ENCODE peak calls at places on chromosomes 1 and 21, in ten cellular contexts. Q, K, P, R, J, N, S, D, Y and M are unnamed samples.

GRCh38 chr1:38287036-38287435 is 240.4 kb upstream of the POU3F1 start:
- DNase-seq in D (no peak), S (no peak), K (no peak), R (no peak), N (no peak), Y (no peak), J (no peak), P (no peak), Q (no peak), M (no peak)

GRCh38 chr1:240122639-240123604 is 31.2 kb downstream of the FMN2 start:
- DNase-seq in K (peak), S (no peak), P (no peak), R (no peak), Q (no peak), N (peak), Y (no peak), D (no peak), J (no peak), M (no peak)

GRCh38 chr1:27934818-27935549 is at the start of gene SMPDL3B:
- DNase-seq in K (peak), Y (no peak), R (no peak), S (no peak), N (peak), J (no peak), P (no peak), D (no peak), Q (no peak), M (no peak)

GRCh38 chr1:165633624-165634023 is 2.6 kb downstream of the MGST3 start:
- DNase-seq in S (no peak), Q (no peak), Y (peak), K (no peak), N (no peak), R (no peak), J (no peak), D (no peak), P (peak), M (peak)

GRCh38 chr1:84724128-84724860 is 34.0 kb upstream of the SSX2IP start:
- DNase-seq in Q (peak), N (peak), D (no peak), K (peak), J (peak), S (no peak), P (no peak), R (no peak), Y (no peak), M (no peak)

GRCh38 chr21:23921670-23922418 is 1685.4 kb downstream of the MRPL39 start:
- DNase-seq in N (no peak), J (no peak), K (no peak), R (no peak), P (no peak), S (no peak), Q (no peak), D (no peak), Y (no peak), M (no peak)

GRCh38 chr1:168084396-168085231 is 52.1 kb downstream of the GPR161 start:
- DNase-seq in D (peak), Q (peak), R (peak), Y (peak), N (peak), P (no peak), K (peak), S (no peak), J (peak), M (no peak)

GRCh38 chr21:33241846-33242245 is 12.1 kb downstream of the IFNAR2 start:
- DNase-seq in P (no peak), R (no peak), Y (no peak), Q (no peak), K (no peak), S (no peak), J (no peak), N (no peak), D (no peak), M (no peak)

GRCh38 chr1:85278853-85279314 is 2.5 kb upstream of the BCL10 start:
- DNase-seq in N (no peak), P (peak), Y (peak), K (no peak), D (no peak), J (no peak), S (peak), Q (no peak), R (no peak), M (peak)

GRCh38 chr1:17877896-17878295 is 122.8 kb downstream of the ACTL8 start:
- DNase-seq in D (peak), N (no peak), K (peak), Y (peak), S (no peak), R (no peak), Q (no peak), P (no peak), J (no peak), M (no peak)

GRCh38 chr1:3727042-3727824 is 25.0 kb upstream of the CCDC27 start:
- DNase-seq in S (no peak), Y (peak), Q (no peak), R (no peak), J (peak), N (no peak), K (peak), D (no peak), P (no peak), M (no peak)

GRCh38 chr1:180156201-180156600 is 1.5 kb downstream of the QSOX1 start:
- DNase-seq in K (no peak), Q (no peak), N (no peak), D (no peak), S (no peak), Y (no peak), P (no peak), R (no peak), J (no peak), M (no peak)

GRCh38 chr1:180154003-180154324 is 705 bp upstream of the QSOX1 start:
- DNase-seq in Y (no peak), K (no peak), D (no peak), J (no peak), Q (no peak), R (no peak), N (no peak), S (no peak), P (no peak), M (no peak)

GRCh38 chr1:180155202-180155682 is 573 bp downstream of the QSOX1 start:
- DNase-seq in K (peak), N (no peak), Y (peak), S (no peak), R (no peak), D (no peak), Q (no peak), J (no peak), P (no peak), M (no peak)

GRCh38 chr1:180153032-180153431 is 1.6 kb upstream of the QSOX1 start:
- DNase-seq in J (no peak), P (no peak), D (no peak), R (no peak), N (no peak), Q (no peak), Y (no peak), S (no peak), K (no peak), M (no peak)

GRCh38 chr1:180154325-180155201 is at the start of gene QSOX1:
- DNase-seq in P (peak), R (peak), D (peak), J (peak), N (peak), Q (peak), S (peak), K (peak), Y (peak), M (peak)
- TF ChIP-seq CTCF in P (no peak), R (no peak), D (peak), J (no peak), N (peak), Q (no peak), S (no peak), K (peak), Y (no peak), M (peak)

DNA sequence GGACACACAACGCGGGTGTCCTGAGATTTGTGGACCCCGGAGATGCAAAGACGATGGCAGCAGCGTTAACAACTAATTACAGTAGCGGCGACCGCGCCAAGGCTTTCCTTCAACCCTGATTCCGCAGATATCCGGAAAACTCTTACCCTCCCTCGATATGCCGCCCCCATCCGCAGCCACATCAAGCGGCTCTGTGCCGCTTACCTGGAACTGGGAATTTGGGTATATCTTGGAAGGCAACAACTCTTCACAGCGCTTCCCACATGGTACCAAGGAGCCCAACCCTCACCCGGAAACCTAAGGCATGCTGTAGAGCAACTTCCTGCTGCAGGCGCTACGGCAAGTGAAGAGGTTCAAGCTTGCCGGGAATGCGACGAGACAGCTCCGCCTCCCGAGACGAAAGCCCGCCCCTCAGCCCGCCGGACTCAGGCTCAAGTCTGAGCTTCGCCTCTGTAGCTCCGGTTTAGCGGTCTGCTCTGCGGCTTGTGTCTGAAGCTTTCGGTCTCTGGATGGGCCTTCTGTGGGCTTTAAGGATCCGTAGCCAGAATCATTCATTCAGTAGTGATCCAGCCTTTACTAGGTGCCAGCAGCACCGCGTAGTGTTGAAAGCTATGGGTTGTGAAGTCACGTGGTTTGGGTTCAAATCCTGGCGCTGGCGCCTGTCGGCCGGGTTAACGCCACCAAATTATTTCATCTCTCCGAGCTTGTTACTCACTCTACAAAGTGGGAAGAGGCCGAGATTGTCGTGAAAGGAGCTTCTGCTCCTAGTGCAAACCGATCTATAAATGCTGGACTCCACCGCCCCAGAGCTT is at the start of gene HEATR1:
- DNase-seq in R (peak), S (peak), Y (peak), N (peak), K (peak), J (peak), Q (peak), P (peak), D (peak), M (peak)
- TF ChIP-seq CTCF in R (no peak), S (no peak), Y (no peak), N (no peak), K (no peak), J (no peak), Q (no peak), P (no peak), D (no peak), M (no peak)

GRCh38 chr1:99713006-99713405 is 53.4 kb downstream of the FRRS1 start:
- DNase-seq in D (no peak), Y (no peak), K (no peak), P (no peak), R (no peak), Q (no peak), N (no peak), S (no peak), J (no peak), M (no peak)

GRCh38 chr1:99705385-99705784 is 59.5 kb downstream of the PALMD start:
- DNase-seq in P (no peak), D (no peak), Q (no peak), K (no peak), S (no peak), J (no peak), Y (no peak), N (no peak), R (no peak), M (no peak)

GRCh38 chr1:99707535-99708142 is 58.8 kb downstream of the FRRS1 start:
- DNase-seq in P (peak), J (peak), R (peak), S (peak), Q (peak), D (peak), N (peak), Y (peak), K (peak), M (peak)

GRCh38 chr1:99710994-99711393 is 55.4 kb downstream of the FRRS1 start:
- DNase-seq in Y (no peak), P (no peak), K (no peak), S (no peak), J (no peak), R (no peak), Q (no peak), N (no peak), D (no peak), M (no peak)
- TF ChIP-seq CTCF in Y (no peak), P (no peak), K (no peak), S (no peak), J (no peak), R (no peak), Q (no peak), N (no peak), D (no peak), M (no peak)

DNA sequence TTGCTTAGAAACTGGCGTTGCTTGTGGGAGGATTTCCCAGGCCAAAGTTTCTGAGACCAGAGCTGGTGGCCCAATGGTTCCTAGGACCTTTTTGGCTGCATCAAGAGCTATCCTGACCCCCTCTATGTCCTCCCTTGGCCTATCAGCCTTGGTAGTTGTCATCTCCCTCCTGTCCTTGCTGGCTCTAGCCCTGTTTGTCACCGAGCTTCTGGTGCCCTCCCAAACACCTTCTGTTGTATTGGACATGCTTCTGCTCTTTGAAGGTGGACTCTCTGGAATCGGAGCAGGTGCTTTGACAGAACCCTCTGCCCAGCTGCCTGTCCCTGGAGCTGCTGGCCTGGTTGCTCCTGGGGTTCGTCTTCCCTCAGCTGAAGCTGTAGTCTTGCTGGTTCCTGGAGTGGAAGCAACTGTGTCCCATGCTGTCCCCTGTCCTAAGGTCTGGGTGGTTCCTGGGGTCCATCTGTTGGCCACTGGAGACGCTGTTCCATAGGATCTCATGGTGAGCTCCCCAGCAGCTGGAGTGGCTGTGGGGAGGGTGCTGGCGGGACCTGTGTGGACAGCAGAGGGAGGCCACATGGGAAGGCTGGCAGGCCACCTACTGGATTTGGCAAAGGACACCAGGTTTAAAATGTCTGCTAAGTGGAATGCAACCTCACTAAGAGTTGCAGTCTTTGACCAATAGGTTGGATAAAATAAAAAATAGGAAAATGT is 9.4 kb downstream of the FCAMR start:
- DNase-seq in Q (no peak), J (peak), S (no peak), R (no peak), D (no peak), N (no peak), P (no peak), Y (no peak), K (no peak), M (no peak)
- TF ChIP-seq CTCF in Q (no peak), J (no peak), S (no peak), R (no peak), D (no peak), N (no peak), P (peak), Y (no peak), K (peak), M (peak)

GRCh38 chr1:12047120-12047876 is 15.8 kb upstream of the TNFRSF8 start:
- DNase-seq in Y (no peak), R (no peak), J (no peak), P (peak), K (no peak), Q (no peak), N (no peak), D (no peak), S (no peak), M (no peak)

GRCh38 chr1:12048376-12048775 is 14.7 kb upstream of the TNFRSF8 start:
- DNase-seq in P (no peak), S (no peak), Y (no peak), K (no peak), D (no peak), R (no peak), J (no peak), N (no peak), Q (no peak), M (no peak)

GRCh38 chr1:12051361-12051760 is 11.7 kb upstream of the TNFRSF8 start:
- DNase-seq in Q (no peak), K (no peak), R (no peak), S (no peak), Y (no peak), D (no peak), N (no peak), J (no peak), P (no peak), M (no peak)

GRCh38 chr1:12052008-12052573 is 11.0 kb upstream of the TNFRSF8 start:
- DNase-seq in J (no peak), Y (peak), R (no peak), Q (peak), K (peak), P (peak), S (peak), N (no peak), D (peak), M (peak)

DNA sequence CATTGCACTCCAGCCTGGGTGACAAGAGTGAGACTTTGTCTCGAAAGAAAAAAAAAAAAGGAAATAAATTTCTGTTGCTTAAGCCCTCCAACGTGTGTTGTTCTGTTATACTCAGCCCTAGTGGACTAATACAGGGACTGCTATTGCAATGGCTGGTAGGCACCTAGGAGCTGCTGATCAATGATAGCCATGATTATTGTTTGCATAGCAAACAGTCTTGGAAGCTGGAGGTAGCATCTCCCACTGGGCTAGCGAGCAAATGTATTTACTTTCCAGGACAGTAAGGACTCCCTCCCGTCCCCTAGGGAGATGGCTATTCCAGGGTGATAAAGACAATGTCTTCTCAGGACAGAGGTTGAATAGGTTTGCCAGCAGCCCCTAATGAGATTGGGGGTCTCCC is 13.5 kb upstream of the TNFRSF8 start:
- DNase-seq in Q (no peak), K (peak), D (no peak), J (no peak), R (no peak), N (no peak), Y (no peak), P (no peak), S (no peak), M (no peak)
- TF ChIP-seq CTCF in Q (no peak), K (peak), D (no peak), J (no peak), R (peak), N (no peak), Y (no peak), P (no peak), S (no peak), M (peak)

GRCh38 chr1:57770236-57770635 is 346.4 kb upstream of the DAB1 start:
- DNase-seq in P (no peak), N (no peak), D (no peak), Q (no peak), Y (no peak), S (no peak), K (no peak), R (no peak), J (no peak), M (no peak)

GRCh38 chr1:57770772-57771171 is 346.9 kb upstream of the DAB1 start:
- DNase-seq in Q (no peak), D (no peak), Y (peak), J (no peak), R (no peak), S (no peak), N (no peak), K (no peak), P (no peak), M (no peak)
- TF ChIP-seq CTCF in Q (peak), D (no peak), Y (peak), J (peak), R (peak), S (no peak), N (no peak), K (peak), P (peak), M (peak)

GRCh38 chr1:178361847-178362246 is 134.9 kb downstream of the CLEC20A start:
- DNase-seq in P (no peak), Q (no peak), N (no peak), S (no peak), R (no peak), D (no peak), K (no peak), Y (no peak), J (no peak), M (no peak)
- TF ChIP-seq CTCF in P (no peak), Q (no peak), N (no peak), S (no peak), R (no peak), D (no peak), K (no peak), Y (no peak), J (no peak), M (peak)

DNA sequence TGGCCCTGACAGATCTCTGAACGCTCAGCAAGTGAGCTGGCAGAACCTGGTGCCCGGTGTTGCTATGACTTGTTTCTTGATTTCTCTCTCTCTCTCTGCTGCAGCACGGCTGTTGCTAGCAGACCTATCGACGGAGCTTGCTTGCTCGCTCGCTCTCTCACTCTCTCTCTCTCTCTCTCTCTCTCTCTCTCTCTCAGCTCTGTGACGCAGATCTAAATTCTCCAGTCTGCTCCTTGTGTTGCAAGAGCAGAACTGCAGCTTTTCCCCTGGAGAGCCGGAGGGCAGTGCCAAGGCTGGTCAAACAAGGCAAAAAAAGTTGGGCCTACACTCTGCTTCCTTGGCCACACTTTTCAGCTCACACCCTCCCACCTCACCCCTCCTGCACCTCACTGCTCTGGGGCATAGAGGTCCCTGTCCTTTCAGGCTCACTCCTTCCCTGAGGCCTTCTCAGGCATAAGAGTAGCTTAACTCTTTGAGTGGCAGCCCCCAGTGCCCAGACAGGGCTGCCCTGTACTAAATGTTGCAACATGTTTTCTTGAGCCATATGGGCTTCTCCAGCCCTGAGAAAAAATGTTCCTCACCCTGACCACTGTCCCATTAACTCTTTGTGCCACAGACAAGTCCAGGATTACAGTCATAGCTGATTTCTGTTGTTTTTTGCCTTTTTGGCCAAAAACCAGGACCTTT is 72.2 kb downstream of the CD46 start:
- DNase-seq in Q (peak), K (peak), N (peak), P (peak), Y (peak), S (peak), J (peak), R (peak), D (peak), M (peak)
- TF ChIP-seq CTCF in Q (peak), K (peak), N (peak), P (peak), Y (peak), S (peak), J (peak), R (no peak), D (peak), M (peak)